ENCODE peak calls at places on chromosomes 3 and 15, in six cellular contexts. W is pancreas, Y is Calu3, T is WTC11, G is astrocyte of the cerebellum, X is A549. E is an unnamed sample.

GRCh38 chr3:128282392-128283196 is 129.3 kb downstream of the EEFSEC start:
- DNase-seq in Y (no peak), G (peak; percentile 31), W (peak; percentile 79), X (no peak), T (no peak), E (no peak)

GRCh38 chr15:49815937-49816336 is 195.1 kb downstream of the DTWD1 start:
- DNase-seq in W (no peak), G (peak; percentile 93), Y (no peak), T (no peak), X (no peak), E (no peak)

GRCh38 chr3:38119802-38120689 is 16.9 kb downstream of the ACAA1 start:
- DNase-seq in Y (no peak), W (peak; percentile 10), X (no peak), T (peak; percentile 1), G (no peak), E (no peak)

GRCh38 chr3:67998222-67998760 is 343.9 kb upstream of the SUCLG2 start:
- DNase-seq in Y (no peak), G (no peak), X (no peak), W (no peak), T (no peak), E (no peak)

GRCh38 chr3:8506611-8507061 is 5.0 kb downstream of the LMCD1 start:
- DNase-seq in W (no peak), Y (no peak), G (no peak), X (no peak), T (no peak), E (no peak)

GRCh38 chr3:74067296-74067695 is 442.6 kb upstream of the PDZRN3 start:
- DNase-seq in W (peak; percentile 22), G (no peak), X (no peak), T (no peak), Y (no peak), E (no peak)

GRCh38 chr15:80915462-80915861 is 74.2 kb downstream of the MESD start:
- DNase-seq in W (no peak), G (no peak), Y (no peak), X (no peak), T (peak; percentile 66), E (no peak)

GRCh38 chr15:38226867-38227266 is 25.8 kb upstream of the SPRED1 start:
- DNase-seq in Y (peak; percentile 65), T (no peak), G (no peak), X (peak; percentile 76), W (peak; percentile 61), E (no peak)

GRCh38 chr15:45314960-45315359 is 62.9 kb downstream of the SLC28A2 start:
- DNase-seq in Y (no peak), W (peak; percentile 65), X (peak; percentile 66), T (peak; percentile 59), G (no peak), E (no peak)

GRCh38 chr3:39978293-39978692 is 168.9 kb downstream of the MYRIP start:
- DNase-seq in X (no peak), G (no peak), Y (no peak), T (no peak), W (no peak), E (no peak)

GRCh38 chr3:150349314-150350097 is 58.6 kb upstream of the TSC22D2 start:
- DNase-seq in T (no peak), X (peak; percentile 40), Y (peak; percentile 46), W (no peak), G (peak; percentile 47), E (no peak)

GRCh38 chr15:51837784-51838183 is 8.3 kb downstream of the TMOD3 start:
- DNase-seq in G (no peak), T (no peak), Y (no peak), W (no peak), X (peak; percentile 64), E (no peak)

GRCh38 chr15:31497838-31498237 is 171.2 kb downstream of the KLF13 start:
- DNase-seq in T (no peak), G (no peak), Y (no peak), W (no peak), X (no peak), E (no peak)

GRCh38 chr15:63322541-63322940 is 45.1 kb downstream of the APH1B start:
- DNase-seq in Y (no peak), X (no peak), T (no peak), G (peak; percentile 16), W (peak; percentile 29), E (no peak)

GRCh38 chr3:31285808-31286486 is 246.8 kb upstream of the STT3B start:
- DNase-seq in Y (no peak), W (no peak), G (peak; percentile 53), T (no peak), X (no peak), E (no peak)

GRCh38 chr3:82001276-82001953 is 240.0 kb upstream of the GBE1 start:
- DNase-seq in W (no peak), X (no peak), Y (no peak), G (no peak), T (no peak), E (no peak)

GRCh38 chr3:195080125-195080524 is 190.8 kb downstream of the XXYLT1 start:
- DNase-seq in G (no peak), X (no peak), T (no peak), Y (no peak), W (no peak), E (no peak)

GRCh38 chr15:58332676-58333400 is 99.0 kb upstream of the LIPC start:
- DNase-seq in G (no peak), T (no peak), X (peak; percentile 97), Y (peak; percentile 4), W (peak; percentile 10), E (no peak)

GRCh38 chr3:57079221-57079831 is 18.9 kb downstream of the SPATA12 start:
- DNase-seq in G (no peak), W (peak; percentile 47), X (peak; percentile 46), T (peak; percentile 81), Y (peak; percentile 74), E (peak; percentile 81)

GRCh38 chr3:24521306-24522154 is 26.9 kb upstream of the THRB start:
- DNase-seq in X (peak; percentile 28), W (peak; percentile 47), T (peak; percentile 64), Y (peak; percentile 59), G (no peak), E (peak; percentile 59)

GRCh38 chr3:35487396-35487795 is 151.9 kb upstream of the ARPP21 start:
- DNase-seq in T (no peak), X (no peak), Y (no peak), W (no peak), G (no peak), E (no peak)

GRCh38 chr3:5136619-5137429 is 14.7 kb downstream of the ARL8B start:
- DNase-seq in W (no peak), G (no peak), Y (no peak), T (no peak), X (peak; percentile 48), E (no peak)

GRCh38 chr15:92079047-92079446 is 225.5 kb downstream of the SLCO3A1 start:
- DNase-seq in W (no peak), Y (peak; percentile 27), G (no peak), X (peak; percentile 66), T (peak; percentile 60), E (peak; percentile 36)

GRCh38 chr3:142209655-142210054 is 15.7 kb downstream of the GK5 start:
- DNase-seq in W (no peak), T (no peak), G (peak; percentile 80), X (no peak), Y (no peak), E (no peak)

GRCh38 chr3:72887378-72887722 is 496 bp upstream of the GXYLT2 start:
- DNase-seq in W (no peak), Y (no peak), X (no peak), T (no peak), G (no peak), E (no peak)

GRCh38 chr15:78620839-78621421 is at the start of gene CHRNA3:
- DNase-seq in T (peak; percentile 51), G (no peak), W (no peak), Y (no peak), X (no peak), E (peak; percentile 64)

GRCh38 chr3:161914703-161915102 is 418.1 kb downstream of the OTOL1 start:
- DNase-seq in T (peak; percentile 57), Y (peak; percentile 43), W (no peak), X (peak; percentile 42), G (peak; percentile 69), E (peak; percentile 75)

GRCh38 chr15:25810631-25811077 is 52.5 kb downstream of the ATP10A start:
- DNase-seq in T (no peak), G (no peak), X (no peak), Y (peak; percentile 13), W (no peak), E (no peak)

GRCh38 chr3:153958635-153959320 is 162.4 kb upstream of the ARHGEF26 start:
- DNase-seq in X (no peak), G (peak; percentile 40), Y (no peak), W (no peak), T (no peak), E (no peak)

GRCh38 chr3:112979244-112979832 is 4.4 kb upstream of the CD200R1 start:
- DNase-seq in Y (peak; percentile 4), X (peak; percentile 42), W (no peak), T (no peak), G (peak; percentile 32), E (no peak)

DNA sequence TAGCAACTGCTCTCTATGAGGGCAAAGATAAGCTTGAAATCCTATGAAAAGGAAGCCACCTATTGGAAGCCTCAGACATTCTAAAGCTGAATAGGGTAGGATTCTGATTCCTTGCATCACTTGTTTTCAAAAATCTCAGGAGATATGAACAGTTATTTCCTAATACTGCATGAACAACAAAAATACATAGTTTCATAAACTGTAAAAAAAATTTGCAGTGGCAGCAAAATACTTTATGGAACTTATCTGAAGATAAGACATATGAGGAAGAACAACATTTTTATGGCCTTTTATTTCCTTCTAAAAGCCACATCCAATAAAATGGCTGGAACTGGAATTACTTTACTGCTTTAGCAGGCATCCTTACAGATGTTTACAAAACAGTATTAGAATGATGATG is 29.9 kb downstream of the AP3S2 start:
- DNase-seq in Y (no peak), G (no peak), T (no peak), W (no peak), X (no peak), E (no peak)
- TF ChIP-seq CTCF in Y (no peak), G (no peak), T (no peak), W (no peak), X (no peak), E (no peak)

DNA sequence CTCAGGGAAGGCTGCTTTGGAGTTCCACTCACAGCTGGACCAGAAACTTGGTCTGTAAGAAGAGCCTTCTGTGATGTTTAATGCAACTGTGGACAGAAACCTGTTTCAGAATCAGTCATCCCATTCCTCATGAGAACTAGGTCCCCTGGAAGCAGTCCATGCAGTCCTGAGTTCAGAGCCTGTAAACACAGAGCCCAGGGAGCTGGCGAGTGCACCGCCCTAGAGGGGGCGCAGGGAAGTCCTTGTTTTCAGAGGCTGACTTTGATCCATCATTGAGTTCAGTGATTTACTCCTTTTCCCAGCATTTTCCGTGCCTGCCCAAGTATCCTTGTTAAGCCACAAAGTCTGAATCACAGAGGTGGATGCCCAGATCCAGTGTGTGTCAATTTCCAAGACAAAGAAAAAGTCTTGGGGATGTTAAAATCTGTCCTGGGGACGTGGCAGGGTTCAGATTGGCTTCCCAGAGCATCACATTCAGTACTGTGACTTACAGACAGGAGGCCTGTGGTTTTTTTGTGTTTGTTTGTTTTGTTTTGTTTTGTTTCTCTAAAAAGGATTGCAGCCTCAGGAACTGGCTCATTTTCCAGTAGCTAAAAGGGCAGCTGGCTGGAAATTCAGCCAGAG is 9.8 kb upstream of the TXNRD3 start:
- DNase-seq in Y (peak; percentile 42), X (peak; percentile 10), W (no peak), G (peak; percentile 23), T (no peak), E (no peak)
- TF ChIP-seq CTCF in Y (peak; percentile 35), X (no peak), W (no peak), G (peak; percentile 52), T (no peak), E (no peak)

GRCh38 chr15:28107111-28107893 is 8.2 kb upstream of the OCA2 start:
- DNase-seq in Y (no peak), W (no peak), G (no peak), T (peak; percentile 55), X (no peak), E (no peak)
- TF ChIP-seq CTCF in Y (no peak), W (no peak), G (no peak), T (no peak), X (no peak), E (no peak)

GRCh38 chr15:22884344-22884743 is 45.9 kb downstream of the NIPA2 start:
- DNase-seq in G (no peak), Y (no peak), W (no peak), T (peak; percentile 41), X (no peak), E (no peak)
- TF ChIP-seq CTCF in G (peak; percentile 18), Y (no peak), W (no peak), T (no peak), X (no peak), E (no peak)

E was measured in glutamatergic neuron.